ENCODE peak calls at places on chromosomes 13 and 19, in four cellular contexts. I, J, B and Q are unnamed samples.

GRCh38 chr13:76764429-76764828 is 121.8 kb downstream of the KCTD12 start:
- DNase-seq in I (no peak), J (peak), B (no peak), Q (no peak)

GRCh38 chr13:28321751-28322150 is 173.2 kb downstream of the FLT1 start:
- DNase-seq in I (no peak), J (no peak), B (no peak), Q (no peak)

GRCh38 chr19:14361824-14362223 is 19.4 kb upstream of the ADGRE5 start:
- DNase-seq in I (no peak), J (no peak), B (no peak), Q (peak)

GRCh38 chr19:42003506-42004294 is 9.7 kb upstream of the ATP1A3 start:
- DNase-seq in I (no peak), J (no peak), B (no peak), Q (peak)

GRCh38 chr13:42123600-42123999 is 75.2 kb downstream of the DGKH start:
- DNase-seq in I (no peak), J (no peak), B (no peak), Q (no peak)

GRCh38 chr19:29596885-29597525 is 9.1 kb upstream of the POP4 start:
- DNase-seq in I (peak), J (no peak), B (no peak), Q (no peak)

GRCh38 chr19:55095260-55096060 is 19.8 kb downstream of the EPS8L1 start:
- DNase-seq in I (no peak), J (no peak), B (no peak), Q (no peak)

GRCh38 chr19:5308471-5309437 is 31.9 kb downstream of the PTPRS start:
- DNase-seq in I (no peak), J (no peak), B (no peak), Q (peak)

GRCh38 chr19:15871570-15871969 is 26.3 kb downstream of the CYP4F2 start:
- DNase-seq in I (no peak), J (peak), B (no peak), Q (no peak)

GRCh38 chr13:73625562-73626339 is 508.5 kb downstream of the KLF12 start:
- DNase-seq in I (no peak), J (no peak), B (no peak), Q (no peak)

GRCh38 chr19:46015961-46016425 is 6.9 kb downstream of the PGLYRP1 start:
- DNase-seq in I (no peak), J (no peak), B (no peak), Q (peak)

GRCh38 chr19:18194208-18194530 is 1.2 kb downstream of the MPV17L2 start:
- DNase-seq in I (no peak), J (no peak), B (no peak), Q (no peak)

GRCh38 chr19:18450934-18451836 is 13.3 kb upstream of the ISYNA1 start:
- DNase-seq in I (peak), J (no peak), B (no peak), Q (peak)

GRCh38 chr19:28334419-28334818 is 878.5 kb downstream of the UQCRFS1 start:
- DNase-seq in I (no peak), J (no peak), B (no peak), Q (no peak)

GRCh38 chr13:91368676-91369425 is 21.4 kb downstream of the MIR17HG start:
- DNase-seq in I (no peak), J (no peak), B (no peak), Q (no peak)

GRCh38 chr13:100378533-100378932 is 210.1 kb downstream of the GGACT start:
- DNase-seq in I (no peak), J (no peak), B (no peak), Q (no peak)

GRCh38 chr13:27028683-27029480 is 142.7 kb downstream of the USP12 start:
- DNase-seq in I (no peak), J (no peak), B (no peak), Q (no peak)

GRCh38 chr19:31838163-31838798 is 489.0 kb upstream of the TSHZ3 start:
- DNase-seq in I (no peak), J (no peak), B (no peak), Q (no peak)

GRCh38 chr19:4609878-4610511 is 29.3 kb upstream of the TNFAIP8L1 start:
- DNase-seq in I (no peak), J (peak), B (no peak), Q (peak)

GRCh38 chr19:58538257-58539168 is 5.4 kb upstream of the TRIM28 start:
- DNase-seq in I (no peak), J (no peak), B (no peak), Q (no peak)

GRCh38 chr13:29129616-29130015 is 309.5 kb downstream of the MTUS2 start:
- DNase-seq in I (no peak), J (no peak), B (no peak), Q (no peak)

GRCh38 chr13:62643007-62643483 is 1227.4 kb upstream of the PCDH20 start:
- DNase-seq in I (peak), J (no peak), B (peak), Q (no peak)

GRCh38 chr13:37453246-37453645 is 145.3 kb downstream of the POSTN start:
- DNase-seq in I (no peak), J (no peak), B (no peak), Q (no peak)

GRCh38 chr19:7833225-7834156 is 3.5 kb downstream of the EVI5L start:
- DNase-seq in I (peak), J (no peak), B (no peak), Q (no peak)

GRCh38 chr19:30052122-30053075 is 110.4 kb downstream of the URI1 start:
- DNase-seq in I (no peak), J (no peak), B (no peak), Q (no peak)

GRCh38 chr19:43789029-43789428 is 8.3 kb upstream of the KCNN4 start:
- DNase-seq in I (no peak), J (no peak), B (no peak), Q (no peak)

GRCh38 chr19:9751449-9751848 is 17.1 kb downstream of the ZNF846 start:
- DNase-seq in I (peak), J (no peak), B (no peak), Q (no peak)

GRCh38 chr13:54312885-54313284 is 1284.3 kb downstream of the OLFM4 start:
- DNase-seq in I (no peak), J (no peak), B (no peak), Q (no peak)

GRCh38 chr19:40776364-40776763 is 1.0 kb downstream of the MIA start:
- DNase-seq in I (no peak), J (no peak), B (no peak), Q (no peak)

GRCh38 chr19:40778045-40778864 is at the start of gene RAB4B:
- DNase-seq in I (peak), J (peak), B (peak), Q (peak)

GRCh38 chr19:40775632-40776022 is 306 bp downstream of the MIA start:
- DNase-seq in I (no peak), J (no peak), B (no peak), Q (no peak)

GRCh38 chr19:40777795-40778044 is 327 bp upstream of the RAB4B start:
- DNase-seq in I (no peak), J (no peak), B (no peak), Q (no peak)

DNA sequence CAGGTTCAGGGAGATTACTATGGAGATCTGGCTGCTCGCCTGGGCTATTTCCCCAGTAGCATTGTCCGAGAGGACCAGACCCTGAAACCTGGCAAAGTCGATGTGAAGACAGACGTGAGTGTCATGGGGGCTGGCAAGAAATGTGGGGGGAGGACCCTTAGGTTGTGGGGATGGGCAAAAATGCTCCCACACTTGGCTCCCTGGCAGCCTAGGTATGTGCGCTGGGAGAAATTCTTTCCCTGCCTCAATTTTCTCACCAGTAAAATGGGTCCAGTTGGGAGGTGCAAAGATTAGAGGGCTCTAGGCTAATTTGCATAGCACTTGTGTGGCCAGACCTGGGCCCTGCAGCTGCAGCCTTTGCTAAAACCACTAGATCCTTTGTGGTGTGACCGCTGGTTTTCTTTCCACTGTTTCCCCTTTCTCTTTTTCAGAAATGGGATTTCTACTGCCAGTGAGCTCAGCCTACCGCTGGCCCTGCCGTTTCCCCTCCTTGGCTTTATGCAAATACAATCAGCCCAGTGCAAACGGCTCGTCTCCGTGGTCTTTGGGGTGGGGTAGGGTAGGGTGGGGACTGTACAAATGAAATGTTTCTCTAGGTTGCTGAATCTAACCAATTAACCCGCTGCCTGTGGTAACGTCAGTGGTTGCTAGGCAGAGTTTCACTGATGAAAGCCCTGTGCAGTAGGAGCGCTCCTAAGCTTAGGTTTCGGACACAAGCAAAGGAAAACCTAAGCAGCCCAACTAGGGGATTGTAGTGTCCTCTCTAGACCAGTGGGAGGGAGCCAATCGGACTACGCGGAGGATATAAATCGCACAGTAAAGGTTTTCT is 867 bp upstream of the RAB4B start:
- DNase-seq in I (peak), J (peak), B (peak), Q (peak)
- TF ChIP-seq GABPA in I (no peak), J (no peak), B (no peak), Q (no peak)

GRCh38 chr13:67792151-67792665 is 562.1 kb upstream of the PCDH9 start:
- DNase-seq in I (no peak), J (no peak), B (no peak), Q (no peak)
- TF ChIP-seq GABPA in I (no peak), J (no peak), B (no peak), Q (no peak)

DNA sequence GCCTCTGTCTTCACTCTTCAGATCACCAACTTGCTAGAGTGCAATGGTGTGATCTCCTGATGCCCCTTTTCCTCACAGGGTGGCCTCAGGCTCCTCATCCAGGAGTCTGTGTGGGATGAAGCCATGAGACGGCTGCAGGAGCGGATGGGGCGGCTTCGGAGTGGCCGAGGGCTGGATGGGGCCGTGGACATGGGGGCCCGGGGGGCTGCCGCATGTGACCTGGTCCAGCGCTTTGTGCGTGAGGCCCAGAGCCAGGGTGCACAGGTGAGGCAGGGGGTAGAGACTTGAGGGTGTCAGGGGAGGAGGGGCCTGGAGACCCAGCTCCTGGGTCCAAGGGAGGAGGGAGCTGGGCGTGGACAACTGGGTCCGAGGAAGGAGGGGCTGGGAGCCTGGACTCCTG is 9.5 kb downstream of the ALDH16A1 start:
- DNase-seq in I (no peak), J (no peak), B (no peak), Q (no peak)
- TF ChIP-seq GABPA in I (no peak), J (no peak), B (no peak), Q (no peak)

DNA sequence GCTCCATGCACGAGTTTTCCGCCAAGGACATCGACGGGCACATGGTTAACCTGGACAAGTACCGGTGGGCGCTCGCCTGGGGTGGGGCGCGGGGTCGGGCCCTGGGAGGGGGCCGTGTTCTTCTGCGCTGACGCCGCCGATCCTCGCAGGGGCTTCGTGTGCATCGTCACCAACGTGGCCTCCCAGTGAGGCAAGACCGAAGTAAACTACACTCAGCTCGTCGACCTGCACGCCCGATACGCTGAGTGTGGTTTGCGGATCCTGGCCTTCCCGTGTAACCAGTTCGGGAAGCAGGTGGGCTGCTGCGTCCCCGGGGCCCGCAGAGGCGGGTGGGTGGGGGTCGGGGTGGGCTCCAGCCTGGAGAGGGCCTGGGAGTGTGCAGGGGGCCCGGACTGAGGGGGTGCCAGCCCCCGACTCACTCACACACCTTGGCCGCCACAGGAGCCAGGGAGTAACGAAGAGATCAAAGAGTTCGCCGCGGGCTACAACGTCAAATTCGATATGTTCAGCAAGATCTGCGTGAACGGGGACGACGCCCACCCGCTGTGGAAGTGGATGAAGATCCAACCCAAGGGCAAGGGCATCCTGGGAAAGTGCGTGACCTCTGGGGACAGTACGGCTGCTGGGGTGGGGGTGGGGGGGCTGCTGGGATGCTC is 1.6 kb downstream of the GPX4 start:
- DNase-seq in I (no peak), J (no peak), B (no peak), Q (no peak)
- TF ChIP-seq GABPA in I (no peak), J (no peak), B (no peak), Q (no peak)

GRCh38 chr13:96848275-96848674 is 146.0 kb downstream of the OXGR1 start:
- DNase-seq in I (peak), J (no peak), B (no peak), Q (no peak)

GRCh38 chr13:96851856-96852255 is 142.4 kb downstream of the OXGR1 start:
- DNase-seq in I (no peak), J (no peak), B (no peak), Q (no peak)

GRCh38 chr13:96849091-96849490 is 145.2 kb downstream of the OXGR1 start:
- DNase-seq in I (no peak), J (no peak), B (no peak), Q (no peak)

GRCh38 chr13:96850538-96850937 is 143.7 kb downstream of the OXGR1 start:
- DNase-seq in I (no peak), J (no peak), B (no peak), Q (no peak)
- TF ChIP-seq GABPA in I (no peak), J (no peak), B (no peak), Q (no peak)

GRCh38 chr13:35917252-35917941 is 213.8 kb downstream of the DCLK1 start:
- DNase-seq in I (no peak), J (no peak), B (no peak), Q (no peak)
- TF ChIP-seq GABPA in I (no peak), J (no peak), B (no peak), Q (no peak)